ENCODE peak calls at places on chromosomes 1 and 21, in seven cellular contexts. C, K, B, Z, T, U and Y are unnamed samples.

GRCh38 chr1:12402844-12403243 is 173.0 kb downstream of the VPS13D start:
- DNase-seq in C (no peak), B (no peak), K (no peak), T (no peak), Z (no peak), U (no peak), Y (no peak)

GRCh38 chr1:96722161-96722908 is 751 bp downstream of the PTBP2 start:
- DNase-seq in K (peak; percentile 55), C (peak; percentile 68), T (peak; percentile 26), Z (peak; percentile 15), U (peak; percentile 76), B (peak; percentile 72), Y (peak; percentile 11)

GRCh38 chr1:182309631-182310351 is 81.8 kb downstream of the GLUL start:
- DNase-seq in Z (peak; percentile 42), T (no peak), U (no peak), K (peak; percentile 30), B (no peak), C (no peak), Y (no peak)

GRCh38 chr1:198913667-198914066 is 274.8 kb downstream of the PTPRC start:
- DNase-seq in Z (no peak), K (no peak), U (no peak), T (no peak), C (peak; percentile 16), B (peak; percentile 49), Y (no peak)

GRCh38 chr1:208174736-208175507 is 69.3 kb downstream of the PLXNA2 start:
- DNase-seq in T (no peak), B (no peak), C (no peak), Z (no peak), K (no peak), U (no peak), Y (no peak)

GRCh38 chr1:111139234-111139955 is 498 bp downstream of the DRAM2 start:
- DNase-seq in B (no peak), K (peak; percentile 36), C (no peak), Z (peak; percentile 63), T (peak; percentile 55), U (peak; percentile 67), Y (peak; percentile 3)

GRCh38 chr1:167221126-167221803 is 579 bp downstream of the POU2F1 start:
- DNase-seq in C (no peak), Z (no peak), T (no peak), U (no peak), K (no peak), B (peak; percentile 69), Y (no peak)

GRCh38 chr1:160189649-160190625 is at the start of gene CASQ1:
- DNase-seq in K (peak; percentile 38), T (no peak), B (peak; percentile 87), U (no peak), Z (peak; percentile 28), C (peak; percentile 56), Y (no peak)

GRCh38 chr1:47469910-47470309 is 32.1 kb downstream of the FOXD2 start:
- DNase-seq in C (no peak), B (no peak), U (no peak), Z (no peak), T (no peak), K (no peak), Y (no peak)

GRCh38 chr1:8363764-8364301 is 45.9 kb downstream of the SLC45A1 start:
- DNase-seq in T (no peak), K (no peak), U (no peak), Z (no peak), C (no peak), B (peak; percentile 57), Y (no peak)

GRCh38 chr1:116375884-116376733 is 3.1 kb downstream of the ATP1A1 start:
- DNase-seq in U (peak; percentile 88), K (peak; percentile 66), T (peak; percentile 46), Z (peak; percentile 98), C (peak; percentile 71), B (peak; percentile 94), Y (peak; percentile 36)

GRCh38 chr1:23249785-23250184 is 32.5 kb upstream of the HTR1D start:
- DNase-seq in U (peak; percentile 29), B (no peak), Z (no peak), C (no peak), K (no peak), T (no peak), Y (no peak)

GRCh38 chr1:173477286-173478098 is at the start of gene PRDX6:
- DNase-seq in C (no peak), T (no peak), K (peak; percentile 83), U (peak; percentile 80), B (peak; percentile 85), Z (peak; percentile 50), Y (no peak)

GRCh38 chr1:246162560-246162959 is 344.5 kb downstream of the SMYD3 start:
- DNase-seq in K (no peak), C (no peak), B (no peak), T (no peak), U (no peak), Z (peak; percentile 76), Y (no peak)

GRCh38 chr1:111227434-111227833 is at the start of gene CHI3L2:
- DNase-seq in C (no peak), B (no peak), Z (no peak), T (no peak), U (no peak), K (peak; percentile 57), Y (no peak)

GRCh38 chr1:228155596-228156517 is 6.1 kb downstream of the GJC2 start:
- DNase-seq in U (no peak), B (no peak), C (no peak), K (no peak), T (no peak), Z (no peak), Y (no peak)

GRCh38 chr21:44613386-44614155 is 1.7 kb downstream of the KRTAP10-8 start:
- DNase-seq in B (no peak), U (no peak), T (no peak), K (no peak), Z (no peak), C (no peak), Y (no peak)

GRCh38 chr1:70947864-70948263 is 99.8 kb downstream of the PTGER3 start:
- DNase-seq in U (no peak), Z (no peak), K (no peak), B (no peak), C (no peak), T (no peak), Y (no peak)

GRCh38 chr1:114236517-114236916 is 82.8 kb upstream of the SYT6 start:
- DNase-seq in K (no peak), U (no peak), B (peak; percentile 61), C (no peak), Z (no peak), T (no peak), Y (no peak)

GRCh38 chr1:9844106-9844505 is 20.3 kb upstream of the CLSTN1 start:
- DNase-seq in U (no peak), B (peak; percentile 40), K (no peak), Z (no peak), T (no peak), C (no peak), Y (no peak)

GRCh38 chr1:12173631-12174121 is 6.9 kb downstream of the TNFRSF1B start:
- DNase-seq in U (no peak), K (peak; percentile 72), B (no peak), T (no peak), Z (no peak), C (no peak), Y (no peak)

GRCh38 chr1:86507935-86508582 is 38.8 kb upstream of the CLCA4 start:
- DNase-seq in U (peak; percentile 43), Z (peak; percentile 28), C (no peak), T (peak; percentile 21), B (no peak), K (no peak), Y (no peak)

DNA sequence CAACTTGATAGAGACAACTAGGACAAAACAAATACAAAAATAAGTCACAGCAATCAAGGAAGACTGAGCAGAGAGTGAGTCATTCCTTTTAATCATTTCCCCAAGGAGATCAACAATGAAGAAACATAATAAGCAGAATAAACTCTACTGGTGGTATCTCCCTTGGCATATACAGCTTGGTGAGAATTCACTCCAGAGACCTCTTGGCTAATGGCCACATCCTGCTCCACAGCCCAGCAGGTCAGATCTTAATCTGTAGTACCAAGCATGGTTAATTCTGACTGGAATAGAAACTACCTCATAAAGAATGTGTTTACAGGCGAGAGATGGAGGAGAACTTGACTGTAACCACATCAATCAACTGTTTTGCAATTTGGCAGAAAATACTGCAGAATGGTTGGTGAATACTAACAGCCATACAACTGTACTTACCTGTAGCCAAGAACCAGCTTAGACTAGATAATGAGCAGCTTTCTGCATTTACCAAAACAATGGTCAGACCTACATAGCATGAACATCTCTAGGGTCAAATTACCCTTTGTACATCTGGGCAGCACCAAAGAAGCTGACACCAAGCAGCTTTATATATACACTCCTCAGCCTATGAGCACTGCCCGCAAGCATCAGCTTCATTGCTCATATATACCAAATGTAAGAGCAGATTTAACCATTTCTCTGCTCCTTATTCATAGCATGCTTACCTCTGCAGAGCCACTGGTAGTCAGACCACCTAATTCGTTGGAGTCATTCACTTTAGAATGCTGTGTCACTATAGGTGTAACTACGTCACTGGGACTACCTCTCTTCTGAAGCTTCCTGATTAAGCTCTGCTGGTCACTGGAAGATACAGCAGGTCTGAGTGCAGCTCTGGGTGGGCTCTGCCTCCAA is 51.0 kb downstream of the KIAA0319L start:
- DNase-seq in C (no peak), U (peak; percentile 85), K (no peak), Z (peak; percentile 71), T (peak; percentile 17), B (no peak), Y (peak; percentile 50)
- TF ChIP-seq CTCF in C (no peak), U (no peak), K (no peak), Z (no peak), T (no peak), B (no peak), Y (no peak)

GRCh38 chr21:42002421-42002958 is 7.7 kb downstream of the ZBTB21 start:
- DNase-seq in B (no peak), T (peak; percentile 16), K (no peak), C (no peak), U (peak; percentile 90), Z (peak; percentile 8), Y (peak; percentile 87)
- H3K4me3 ChIP-seq in B (no peak overlapping the region), T (no peak overlapping the region), K (no peak overlapping the region), C (no peak overlapping the region), U (no peak overlapping the region), Z (no peak overlapping the region), Y (no peak overlapping the region)

GRCh38 chr1:81305997-81306452 is 494.7 kb upstream of the ADGRL2 start:
- DNase-seq in Z (peak; percentile 52), K (peak; percentile 5), C (no peak), B (no peak), U (peak; percentile 63), T (peak; percentile 45), Y (no peak)
- TF ChIP-seq CTCF in Z (peak; percentile 45), K (peak; percentile 36), C (peak; percentile 54), B (peak; percentile 30), U (peak; percentile 31), T (peak; percentile 44), Y (peak; percentile 41)

GRCh38 chr1:243500506-243500905 is 244.7 kb downstream of the SDCCAG8 start:
- DNase-seq in U (no peak), T (no peak), K (no peak), Z (no peak), B (no peak), C (no peak), Y (no peak)

GRCh38 chr1:243497939-243498681 is 242.3 kb downstream of the SDCCAG8 start:
- DNase-seq in C (no peak), U (no peak), B (peak; percentile 21), K (no peak), T (no peak), Z (no peak), Y (no peak)

GRCh38 chr1:243499248-243499647 is 243.4 kb downstream of the SDCCAG8 start:
- DNase-seq in Z (no peak), C (no peak), T (no peak), B (no peak), K (no peak), U (no peak), Y (no peak)

GRCh38 chr1:243501002-243501401 is 245.2 kb downstream of the SDCCAG8 start:
- DNase-seq in C (no peak), Z (peak; percentile 80), K (no peak), B (no peak), U (peak; percentile 88), T (no peak), Y (no peak)

GRCh38 chr1:243499711-243500110 is 243.9 kb downstream of the SDCCAG8 start:
- DNase-seq in B (peak; percentile 32), K (no peak), U (no peak), C (no peak), T (no peak), Z (no peak), Y (no peak)
- H3K4me3 ChIP-seq in B (no peak overlapping the region), K (no peak overlapping the region), U (no peak overlapping the region), C (no peak overlapping the region), T (no peak overlapping the region), Z (no peak overlapping the region), Y (no peak overlapping the region)